ENCODE peak calls at places on chromosomes 13 and 19, in four cellular contexts. K, E, O and M are unnamed samples.

GRCh38 chr13:78022164-78022877 is 103.7 kb upstream of the EDNRB start:
- DNase-seq in K (no peak), E (peak), O (peak), M (no peak)

GRCh38 chr19:11446652-11447301 is 11.3 kb downstream of the PRKCSH start:
- DNase-seq in E (peak), K (no peak), O (peak), M (no peak)

GRCh38 chr13:100176781-100177389 is 88.0 kb downstream of the PCCA start:
- DNase-seq in K (no peak), E (no peak), O (peak), M (no peak)

GRCh38 chr13:100797921-100798320 is 123.3 kb upstream of the TMTC4 start:
- DNase-seq in E (no peak), K (no peak), O (no peak), M (no peak)

GRCh38 chr13:24050292-24050711 is 110.2 kb upstream of the SPATA13 start:
- DNase-seq in O (peak), E (no peak), K (no peak), M (no peak)

GRCh38 chr13:50893211-50893852 is 16.3 kb upstream of the RNASEH2B start:
- DNase-seq in E (no peak), K (no peak), O (peak), M (no peak)

GRCh38 chr19:33226550-33227241 is 1.0 kb upstream of the SLC7A10 start:
- DNase-seq in K (no peak), O (peak), E (peak), M (no peak)

GRCh38 chr19:48355555-48355954 is 8.2 kb downstream of the TMEM143 start:
- DNase-seq in E (no peak), K (no peak), O (no peak), M (no peak)

GRCh38 chr13:27790523-27790922 is 1.8 kb upstream of the GSX1 start:
- DNase-seq in E (no peak), K (no peak), O (no peak), M (no peak)

GRCh38 chr13:96662036-96662435 is 332.2 kb downstream of the OXGR1 start:
- DNase-seq in E (no peak), O (no peak), K (no peak), M (no peak)

GRCh38 chr13:106570354-106570822 is 2.5 kb upstream of the ARGLU1 start:
- DNase-seq in O (peak), K (peak), E (peak), M (no peak)

GRCh38 chr19:17526922-17527321 is 15.5 kb downstream of the PGLS start:
- DNase-seq in O (no peak), E (no peak), K (no peak), M (no peak)

GRCh38 chr13:77330009-77330471 is 3.1 kb upstream of the MYCBP2 start:
- DNase-seq in E (no peak), O (no peak), K (no peak), M (no peak)

GRCh38 chr19:2199215-2199614 is 35.5 kb downstream of the DOT1L start:
- DNase-seq in K (no peak), O (no peak), E (no peak), M (no peak)

GRCh38 chr13:31060655-31061054 is 101.0 kb downstream of the HSPH1 start:
- DNase-seq in K (no peak), E (no peak), O (no peak), M (no peak)

GRCh38 chr19:58350871-58351557 is 2.3 kb downstream of the A1BG start:
- DNase-seq in O (no peak), E (no peak), K (no peak), M (no peak)

GRCh38 chr13:46542833-46543232 is 10.1 kb upstream of the LRCH1 start:
- DNase-seq in O (no peak), K (no peak), E (no peak), M (no peak)

GRCh38 chr19:43624933-43625332 is 5.5 kb upstream of the ZNF428 start:
- DNase-seq in O (peak), K (peak), E (peak), M (no peak)

GRCh38 chr19:19661675-19662251 is 1.7 kb downstream of the ATP13A1 start:
- DNase-seq in K (no peak), E (peak), O (no peak), M (no peak)

GRCh38 chr19:35901854-35902661 is at the start of gene HCST:
- DNase-seq in O (no peak), K (no peak), E (no peak), M (no peak)

GRCh38 chr19:16112778-16113177 is 1.1 kb downstream of the RAB8A start:
- DNase-seq in K (no peak), O (no peak), E (no peak), M (no peak)

GRCh38 chr19:30366282-30366681 is 5.9 kb upstream of the ZNF536 start:
- DNase-seq in O (no peak), K (no peak), E (no peak), M (no peak)

GRCh38 chr19:48772503-48772953 is 17.2 kb downstream of the FGF21 start:
- DNase-seq in K (no peak), O (no peak), E (no peak), M (no peak)

GRCh38 chr13:110363009-110363408 is 55.9 kb downstream of the COL4A2 start:
- DNase-seq in O (no peak), E (no peak), K (peak), M (no peak)

GRCh38 chr13:31824705-31825512 is 85.6 kb downstream of the RXFP2 start:
- DNase-seq in O (peak), K (no peak), E (no peak), M (no peak)

GRCh38 chr19:2461751-2462634 is 5.2 kb upstream of the LMNB2 start:
- DNase-seq in K (peak), O (peak), E (peak), M (peak)

GRCh38 chr13:78410164-78410563 is 193.2 kb downstream of the POU4F1 start:
- DNase-seq in K (no peak), O (no peak), E (no peak), M (no peak)

GRCh38 chr13:104301216-104301975 is 1235.2 kb upstream of the SLC10A2 start:
- DNase-seq in E (no peak), K (no peak), O (peak), M (no peak)

GRCh38 chr13:66723606-66724005 is 506.5 kb downstream of the PCDH9 start:
- DNase-seq in E (no peak), K (no peak), O (no peak), M (no peak)

GRCh38 chr13:106063591-106064308 is 471.7 kb downstream of the EFNB2 start:
- DNase-seq in K (no peak), E (no peak), O (peak), M (no peak)

GRCh38 chr13:113050856-113051431 is 54.6 kb upstream of the F7 start:
- DNase-seq in O (no peak), E (no peak), K (no peak), M (no peak)

GRCh38 chr13:83325454-83325853 is 556.8 kb downstream of the SLITRK1 start:
- DNase-seq in O (no peak), E (no peak), K (no peak), M (no peak)

GRCh38 chr13:97243915-97244820 is 22.0 kb downstream of the MBNL2 start:
- DNase-seq in O (no peak), K (no peak), E (no peak), M (no peak)